ENCODE peak calls at places on chromosomes 12 and 14, in seven cellular contexts. O is fibroblast of the aortic adventitia; F is Daoy; C is T-cell; H is thyroid gland; P is CD4-positive, CD25-positive, alpha-beta regulatory T cell; V is hepatic stellate cell. L is an unnamed sample.

GRCh38 chr14:21866479-21866878 is 192.9 kb upstream of the OR4E1 start:
- DNase-seq in O (no peak), F (peak; percentile 81), C (no peak), H (no peak), P (no peak), V (no peak), L (no peak)

GRCh38 chr12:20368653-20369163 is 371 bp downstream of the PDE3A start:
- DNase-seq in O (peak; percentile 59), F (peak; percentile 58), C (no peak), H (peak; percentile 8), P (no peak), V (peak; percentile 36), L (peak; percentile 37)

GRCh38 chr12:112540021-112540420 is 121.3 kb downstream of the PTPN11 start:
- DNase-seq in O (no peak), F (no peak), C (no peak), H (no peak), P (no peak), V (no peak), L (no peak)

GRCh38 chr14:42047421-42048045 is 440.9 kb downstream of the LRFN5 start:
- DNase-seq in O (peak; percentile 5), F (peak; percentile 65), C (no peak), H (no peak), P (no peak), V (no peak), L (no peak)

GRCh38 chr14:67964391-67964812 is 144.8 kb downstream of the RAD51B start:
- DNase-seq in O (peak; percentile 85), F (no peak), C (no peak), H (no peak), P (no peak), V (no peak), L (no peak)

GRCh38 chr14:69105326-69105725 is 47.6 kb downstream of the DCAF5 start:
- DNase-seq in O (peak; percentile 87), F (peak; percentile 61), C (no peak), H (no peak), P (no peak), V (no peak), L (no peak)

GRCh38 chr12:132250707-132251106 is 78.7 kb downstream of the GALNT9 start:
- DNase-seq in O (no peak), F (no peak), C (no peak), H (no peak), P (no peak), V (no peak), L (no peak)

GRCh38 chr14:87678624-87679023 is 314.4 kb downstream of the GALC start:
- DNase-seq in O (no peak), F (no peak), C (no peak), H (no peak), P (no peak), V (no peak), L (no peak)

GRCh38 chr14:30521899-30522736 is 36.8 kb upstream of the G2E3 start:
- DNase-seq in O (peak; percentile 71), F (peak; percentile 17), C (no peak), H (no peak), P (no peak), V (peak; percentile 4), L (peak; percentile 18)

GRCh38 chr14:44961151-44961729 is 507 bp downstream of the KLHL28 start:
- DNase-seq in O (peak; percentile 66), F (peak; percentile 64), C (peak; percentile 59), H (peak; percentile 69), P (peak; percentile 45), V (peak; percentile 44), L (peak; percentile 48)

GRCh38 chr14:93430889-93431670 is at the start of gene UNC79:
- DNase-seq in O (peak; percentile 1), F (peak; percentile 43), C (no peak), H (peak; percentile 36), P (no peak), V (no peak), L (peak; percentile 21)

GRCh38 chr14:75861161-75861621 is 120.6 kb downstream of the TGFB3 start:
- DNase-seq in O (peak; percentile 87), F (peak; percentile 45), C (no peak), H (no peak), P (no peak), V (peak; percentile 23), L (no peak)

GRCh38 chr14:104119700-104120251 is 18.6 kb upstream of the KIF26A start:
- DNase-seq in O (no peak), F (no peak), C (no peak), H (no peak), P (no peak), V (no peak), L (no peak)

GRCh38 chr14:54189358-54190354 is 207.2 kb upstream of the CDKN3 start:
- DNase-seq in O (peak; percentile 62), F (peak; percentile 89), C (no peak), H (no peak), P (no peak), V (peak; percentile 48), L (no peak)

GRCh38 chr12:11884661-11885060 is 186.1 kb upstream of the BCL2L14 start:
- DNase-seq in O (no peak), F (peak; percentile 70), C (no peak), H (no peak), P (no peak), V (no peak), L (no peak)

GRCh38 chr12:54306925-54307731 is 6.3 kb upstream of the NFE2 start:
- DNase-seq in O (peak; percentile 90), F (peak; percentile 87), C (no peak), H (peak; percentile 25), P (no peak), V (no peak), L (no peak)

GRCh38 chr14:94079891-94080605 is 954 bp downstream of the DDX24 start:
- DNase-seq in O (peak; percentile 32), F (no peak), C (no peak), H (no peak), P (no peak), V (peak; percentile 61), L (no peak)

GRCh38 chr12:63882844-63883243 is 38.3 kb downstream of the SRGAP1 start:
- DNase-seq in O (no peak), F (peak; percentile 9), C (no peak), H (peak; percentile 70), P (no peak), V (no peak), L (no peak)

GRCh38 chr14:73260574-73260973 is 23.3 kb downstream of the PAPLN start:
- DNase-seq in O (no peak), F (no peak), C (no peak), H (no peak), P (no peak), V (peak; percentile 7), L (no peak)

GRCh38 chr14:56325251-56325839 is 207.1 kb downstream of the PELI2 start:
- DNase-seq in O (no peak), F (no peak), C (no peak), H (no peak), P (no peak), V (no peak), L (no peak)

GRCh38 chr12:106417926-106418910 is 60.7 kb downstream of the POLR3B start:
- DNase-seq in O (peak; percentile 89), F (peak; percentile 69), C (no peak), H (no peak), P (no peak), V (peak; percentile 16), L (no peak)

GRCh38 chr12:98211914-98212695 is 303.3 kb upstream of the TMPO start:
- DNase-seq in O (peak; percentile 1), F (peak; percentile 49), C (no peak), H (no peak), P (no peak), V (no peak), L (no peak)

GRCh38 chr14:83974647-83975163 is 1555.2 kb upstream of the FLRT2 start:
- DNase-seq in O (no peak), F (no peak), C (no peak), H (no peak), P (no peak), V (no peak), L (no peak)

GRCh38 chr12:124489915-124490583 is 77.4 kb downstream of the NCOR2 start:
- DNase-seq in O (no peak), F (no peak), C (no peak), H (no peak), P (no peak), V (no peak), L (no peak)

GRCh38 chr12:121702944-121703343 is 9.6 kb upstream of the TMEM120B start:
- DNase-seq in O (no peak), F (no peak), C (no peak), H (no peak), P (no peak), V (no peak), L (no peak)

GRCh38 chr14:102046337-102047278 is 40.2 kb downstream of the HSP90AA1 start:
- DNase-seq in O (peak; percentile 74), F (peak; percentile 74), C (no peak), H (peak; percentile 99), P (no peak), V (peak; percentile 48), L (no peak)

GRCh38 chr12:49902399-49903350 is 1.0 kb downstream of the FAIM2 start:
- DNase-seq in O (no peak), F (no peak), C (no peak), H (no peak), P (no peak), V (no peak), L (no peak)

GRCh38 chr14:70018713-70019201 is 139.5 kb downstream of the SMOC1 start:
- DNase-seq in O (peak; percentile 60), F (peak; percentile 67), C (no peak), H (peak; percentile 53), P (no peak), V (no peak), L (peak; percentile 34)

GRCh38 chr14:98433436-98433835 is 838.6 kb downstream of the BCL11B start:
- DNase-seq in O (no peak), F (no peak), C (no peak), H (peak; percentile 4), P (no peak), V (no peak), L (no peak)

GRCh38 chr12:106632797-106633450 is 50.1 kb downstream of the RFX4 start:
- DNase-seq in O (no peak), F (peak; percentile 15), C (no peak), H (no peak), P (no peak), V (no peak), L (no peak)

GRCh38 chr14:103510311-103511021 is 12.2 kb downstream of the CKB start:
- DNase-seq in O (no peak), F (no peak), C (no peak), H (no peak), P (no peak), V (peak; percentile 2), L (peak; percentile 15)

GRCh38 chr12:25052191-25053020 is 103.5 kb upstream of the BCAT1 start:
- DNase-seq in O (peak; percentile 31), F (no peak), C (peak; percentile 72), H (no peak), P (peak; percentile 27), V (no peak), L (peak; percentile 45)

GRCh38 chr14:62329427-62329826 is 567.2 kb downstream of the SNAPC1 start:
- DNase-seq in O (no peak), F (peak; percentile 12), C (no peak), H (no peak), P (no peak), V (no peak), L (no peak)

GRCh38 chr12:92676710-92677109 is 26.1 kb upstream of the PLEKHG7 start:
- DNase-seq in O (no peak), F (no peak), C (no peak), H (no peak), P (no peak), V (no peak), L (no peak)

GRCh38 chr14:104864267-104865068 is 600 bp upstream of the CEP170B start:
- DNase-seq in O (no peak), F (peak; percentile 34), C (no peak), H (peak; percentile 82), P (no peak), V (no peak), L (no peak)

L was measured in GM13976.